ENCODE peak calls at places on chromosomes 6 and 20, in six cellular contexts. E is adipocyte, T is neuronal stem cell, X is colonic mucosa, J is DND-41, R is HCT116. A is an unnamed sample.

GRCh38 chr20:58470336-58470978 is 44.7 kb downstream of the APCDD1L start:
- DNase-seq in E (no peak), T (no peak), X (no peak), J (no peak), R (no peak), A (peak)

GRCh38 chr6:155252581-155252980 is 11.2 kb upstream of the CLDN20 start:
- DNase-seq in E (no peak), T (no peak), X (no peak), J (no peak), R (no peak), A (peak)

GRCh38 chr6:21099338-21100314 is 493.9 kb upstream of the SOX4 start:
- DNase-seq in E (no peak), T (peak), X (no peak), J (no peak), R (no peak), A (no peak)

GRCh38 chr20:25372584-25373336 is 17.9 kb downstream of the ABHD12 start:
- DNase-seq in E (peak), T (no peak), X (no peak), J (no peak), R (no peak), A (peak)

GRCh38 chr20:6636209-6637159 is 131.0 kb upstream of the BMP2 start:
- DNase-seq in E (peak), T (peak), X (peak), J (no peak), R (no peak), A (peak)

GRCh38 chr20:50409495-50409894 is 100.7 kb upstream of the PTPN1 start:
- DNase-seq in E (no peak), T (no peak), X (no peak), J (no peak), R (no peak), A (no peak)

GRCh38 chr20:18611492-18611891 is 23.6 kb downstream of the DTD1 start:
- DNase-seq in E (no peak), T (no peak), X (no peak), J (no peak), R (no peak), A (peak)

GRCh38 chr6:107539409-107539808 is 49.5 kb downstream of the SOBP start:
- DNase-seq in E (peak), T (no peak), X (no peak), J (peak), R (no peak), A (no peak)

GRCh38 chr6:337782-338464 is 45.6 kb downstream of the DUSP22 start:
- DNase-seq in E (no peak), T (no peak), X (no peak), J (no peak), R (no peak), A (no peak)

GRCh38 chr6:116277124-116277523 is 2.6 kb downstream of the TSPYL1 start:
- DNase-seq in E (no peak), T (no peak), X (no peak), J (no peak), R (no peak), A (no peak)

GRCh38 chr6:34462561-34462971 is 3.3 kb upstream of the PACSIN1 start:
- DNase-seq in E (no peak), T (no peak), X (peak), J (no peak), R (peak), A (peak)

GRCh38 chr6:148735996-148736395 is 10.8 kb upstream of the UST start:
- DNase-seq in E (no peak), T (no peak), X (no peak), J (no peak), R (no peak), A (no peak)

GRCh38 chr20:1292620-1293019 is 26.5 kb downstream of the SNPH start:
- DNase-seq in E (no peak), T (no peak), X (no peak), J (no peak), R (no peak), A (no peak)

GRCh38 chr20:39029324-39029820 is 67.2 kb downstream of the DHX35 start:
- DNase-seq in E (no peak), T (no peak), X (no peak), J (no peak), R (no peak), A (no peak)

GRCh38 chr20:21127201-21127981 is 1.5 kb downstream of the KIZ start:
- DNase-seq in E (no peak), T (no peak), X (no peak), J (no peak), R (no peak), A (no peak)
- H3K4me3 ChIP-seq in E (peak), T (peak), X (no peak), J (no peak), R (no peak), A (peak)

GRCh38 chr20:3797226-3797545 is 1.1 kb downstream of the CDC25B start:
- DNase-seq in E (no peak), T (no peak), X (no peak), J (no peak), R (no peak), A (no peak)

GRCh38 chr20:3794701-3795420 is 1.2 kb upstream of the CDC25B start:
- DNase-seq in E (no peak), T (no peak), X (no peak), J (no peak), R (no peak), A (no peak)

GRCh38 chr20:3797592-3798404 is 1.7 kb downstream of the CDC25B start:
- DNase-seq in E (no peak), T (no peak), X (no peak), J (peak), R (no peak), A (no peak)

GRCh38 chr20:3796477-3797225 is 541 bp downstream of the CDC25B start:
- DNase-seq in E (no peak), T (no peak), X (no peak), J (no peak), R (no peak), A (no peak)

DNA sequence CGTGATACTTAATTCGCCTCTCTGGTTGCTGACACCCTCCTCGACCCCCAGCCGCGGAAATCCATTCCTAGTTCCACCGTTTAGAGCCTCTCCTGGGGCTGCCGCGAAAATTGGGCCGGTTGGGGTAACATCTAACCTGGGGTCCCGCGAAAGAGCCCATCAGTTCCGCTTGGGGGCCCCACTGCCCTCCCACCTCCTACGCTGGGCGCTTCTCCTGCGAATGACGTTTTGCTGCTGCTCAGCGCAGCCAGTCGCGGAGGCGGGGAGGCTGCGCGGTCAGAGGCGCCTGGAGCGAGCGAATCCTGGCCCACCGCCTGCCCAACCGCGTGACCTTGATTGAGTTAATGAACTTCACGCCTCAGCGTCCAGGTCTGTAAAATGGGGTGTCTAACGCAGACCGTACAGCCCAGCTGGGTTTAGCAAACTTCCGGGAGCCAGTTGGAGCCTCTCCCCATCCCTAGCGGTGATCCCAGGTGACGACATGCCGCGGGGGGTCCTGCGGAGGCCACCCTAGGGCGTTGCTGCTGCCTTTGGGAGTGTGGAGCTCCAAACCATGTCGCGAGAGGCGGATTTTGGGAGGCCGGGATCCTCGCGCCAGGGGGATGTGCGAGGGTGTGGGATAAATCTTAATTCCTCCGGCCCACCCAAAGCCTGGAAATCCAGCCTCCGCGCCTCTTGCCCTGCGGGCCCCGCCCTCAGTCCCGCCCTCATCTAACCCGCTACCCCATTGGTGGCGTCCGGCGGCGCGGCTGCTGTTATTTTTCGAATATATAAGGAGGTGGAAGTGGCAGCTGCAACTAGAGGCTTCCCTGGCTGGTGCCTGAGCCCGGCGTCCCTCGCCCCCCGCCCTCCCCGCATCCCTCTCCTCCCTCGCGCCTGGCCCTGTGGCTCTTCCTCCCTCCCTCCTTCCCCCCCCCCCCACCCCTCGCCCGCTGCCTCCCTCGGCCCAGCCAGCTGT is at the start of gene CDC25B:
- DNase-seq in E (peak), T (peak), X (peak), J (peak), R (peak), A (peak)
- H3K9ac ChIP-seq in E (peak), T (peak), X (peak), J (peak), R (peak), A (peak)

GRCh38 chr6:139475231-139475630 is 100.8 kb upstream of the CITED2 start:
- DNase-seq in E (no peak), T (no peak), X (no peak), J (no peak), R (no peak), A (no peak)

GRCh38 chr6:139472341-139473038 is 98.0 kb upstream of the CITED2 start:
- DNase-seq in E (no peak), T (no peak), X (no peak), J (no peak), R (no peak), A (no peak)

GRCh38 chr6:139474145-139475108 is 100.0 kb upstream of the CITED2 start:
- DNase-seq in E (peak), T (no peak), X (peak), J (no peak), R (no peak), A (peak)

GRCh38 chr6:139473731-139474130 is 99.3 kb upstream of the CITED2 start:
- DNase-seq in E (peak), T (no peak), X (no peak), J (no peak), R (no peak), A (no peak)

GRCh38 chr6:139473239-139473701 is 98.8 kb upstream of the CITED2 start:
- DNase-seq in E (no peak), T (no peak), X (no peak), J (no peak), R (no peak), A (peak)
- H3K4me3 ChIP-seq in E (peak), T (no peak), X (no peak), J (no peak), R (no peak), A (no peak)

GRCh38 chr20:62825288-62825993 is 8.6 kb downstream of the COL9A3 start:
- DNase-seq in E (no peak), T (no peak), X (no peak), J (no peak), R (no peak), A (no peak)
- H3K9ac ChIP-seq in E (no peak), T (peak), X (no peak), J (no peak), R (no peak), A (no peak)

GRCh38 chr6:134596191-134596590 is 278.3 kb upstream of the SGK1 start:
- DNase-seq in E (no peak), T (no peak), X (no peak), J (no peak), R (no peak), A (no peak)
- H3K4me3 ChIP-seq in E (no peak), T (no peak), X (no peak), J (no peak), R (no peak), A (no peak)

DNA sequence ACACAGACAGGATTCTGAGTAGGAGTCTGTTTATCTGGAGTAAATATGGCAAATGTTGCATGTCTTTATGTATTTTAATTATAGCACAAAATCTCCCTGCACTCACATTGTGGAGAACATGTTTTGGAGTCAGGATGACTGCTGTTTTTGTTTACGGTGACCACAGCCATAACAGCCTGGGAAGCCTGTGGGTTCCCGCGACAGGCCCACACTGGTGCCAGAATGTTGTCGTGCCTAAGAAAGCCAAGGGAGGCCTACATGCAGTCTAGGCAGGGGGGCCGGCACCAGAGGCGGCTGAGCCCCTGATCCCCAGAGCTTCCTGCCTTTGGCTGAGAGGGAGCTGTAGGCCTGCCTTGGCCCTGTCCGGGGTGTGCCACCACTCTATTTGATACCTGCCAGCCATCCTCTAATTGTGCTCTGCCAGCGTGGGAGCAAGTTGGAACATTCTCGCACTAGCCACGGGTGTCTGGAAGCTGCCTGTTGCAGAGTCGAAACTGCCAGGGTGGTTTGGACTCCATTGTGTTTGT is 46.6 kb downstream of the TBC1D7 start:
- DNase-seq in E (no peak), T (no peak), X (no peak), J (no peak), R (no peak), A (peak)
- H3K9ac ChIP-seq in E (no peak), T (no peak), X (no peak), J (no peak), R (no peak), A (no peak)

DNA sequence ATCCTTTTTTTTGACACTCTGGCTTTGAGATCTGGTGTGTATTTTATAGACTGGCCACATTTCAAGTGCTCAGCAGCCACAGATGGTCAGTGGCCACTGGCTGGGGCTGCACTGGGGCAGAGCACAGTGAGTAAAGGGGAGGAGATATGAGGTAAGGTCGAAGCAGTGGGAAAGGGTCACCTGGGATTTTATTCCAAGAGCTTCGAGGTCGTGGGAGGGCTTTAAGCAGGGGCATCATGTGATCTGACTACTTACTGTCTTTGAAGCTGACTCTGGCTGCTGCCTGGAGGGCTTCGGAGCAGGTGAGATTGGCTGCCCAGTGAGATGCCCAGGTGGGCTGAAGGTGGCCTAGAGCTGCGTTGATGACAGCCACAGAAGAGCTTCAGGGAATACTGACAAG is 6.7 kb downstream of the C20orf203 start:
- DNase-seq in E (no peak), T (no peak), X (no peak), J (no peak), R (no peak), A (no peak)
- H3K4me3 ChIP-seq in E (no peak), T (no peak), X (no peak), J (no peak), R (no peak), A (no peak)

A was measured in endodermal cell.